ENCODE peak calls at places on chromosomes 6 and 20, in seven cellular contexts. X is stomach, N is breast epithelium, G is transverse colon, J is H1, Y is spleen, R is HCT116. S is an unnamed sample.

GRCh38 chr6:92777146-92777740 is 642.1 kb downstream of the EPHA7 start:
- DNase-seq in R (no peak), G (no peak), X (no peak), N (no peak), J (no peak), Y (no peak), S (no peak)

GRCh38 chr6:112231609-112232060 is 22.7 kb downstream of the LAMA4 start:
- DNase-seq in G (no peak), N (no peak), J (no peak), Y (no peak), R (no peak), X (no peak), S (no peak)

GRCh38 chr20:63740070-63740500 is 509 bp downstream of the SLC2A4RG start:
- DNase-seq in G (peak), X (no peak), J (peak), Y (peak), N (no peak), R (no peak), S (no peak)

GRCh38 chr6:117264487-117265424 is 602 bp upstream of the VGLL2 start:
- DNase-seq in X (no peak), G (no peak), Y (peak), J (peak), N (no peak), R (no peak), S (no peak)

GRCh38 chr6:33812669-33813068 is 8.9 kb upstream of the MLN start:
- DNase-seq in G (no peak), J (peak), N (no peak), R (no peak), Y (no peak), X (peak), S (peak)

GRCh38 chr6:151101811-151102694 is 137.7 kb upstream of the AKAP12 start:
- DNase-seq in G (no peak), N (no peak), J (no peak), R (no peak), X (no peak), Y (no peak), S (no peak)

GRCh38 chr20:10093087-10093591 is 58.4 kb downstream of the ANKEF1 start:
- DNase-seq in J (no peak), G (no peak), N (no peak), X (no peak), R (no peak), Y (no peak), S (no peak)

GRCh38 chr6:41780623-41781301 is at the start of gene PRICKLE4:
- DNase-seq in N (no peak), X (peak), J (peak), Y (peak), R (no peak), G (peak), S (no peak)

GRCh38 chr20:45953672-45954071 is 18.3 kb downstream of the ZNF335 start:
- DNase-seq in X (no peak), G (no peak), N (no peak), R (no peak), Y (peak), J (no peak), S (no peak)

GRCh38 chr6:138815797-138816528 is 20.1 kb downstream of the ECT2L start:
- DNase-seq in N (no peak), X (no peak), Y (no peak), J (no peak), R (peak), G (no peak), S (no peak)

GRCh38 chr6:119137194-119138072 is 59.0 kb upstream of the FAM184A start:
- DNase-seq in R (no peak), G (no peak), X (no peak), Y (no peak), J (no peak), N (no peak), S (no peak)

GRCh38 chr20:54345301-54345724 is 130.1 kb upstream of the DOK5 start:
- DNase-seq in G (no peak), X (no peak), R (peak), N (no peak), Y (no peak), J (no peak), S (no peak)

GRCh38 chr6:95946906-95947305 is 68.9 kb upstream of the FUT9 start:
- DNase-seq in G (no peak), Y (no peak), N (no peak), J (no peak), R (no peak), X (no peak), S (no peak)

GRCh38 chr6:93416575-93417420 is 2.6 kb downstream of the EPHA7 start:
- DNase-seq in X (no peak), J (peak), R (no peak), G (peak), Y (peak), N (peak), S (no peak)

GRCh38 chr6:11258260-11259237 is 26.1 kb upstream of the NEDD9 start:
- DNase-seq in G (peak), R (no peak), J (no peak), X (no peak), N (no peak), Y (no peak), S (no peak)

GRCh38 chr6:90144396-90144795 is 152.2 kb downstream of the BACH2 start:
- DNase-seq in R (no peak), J (no peak), Y (no peak), N (no peak), G (no peak), X (no peak), S (no peak)

DNA sequence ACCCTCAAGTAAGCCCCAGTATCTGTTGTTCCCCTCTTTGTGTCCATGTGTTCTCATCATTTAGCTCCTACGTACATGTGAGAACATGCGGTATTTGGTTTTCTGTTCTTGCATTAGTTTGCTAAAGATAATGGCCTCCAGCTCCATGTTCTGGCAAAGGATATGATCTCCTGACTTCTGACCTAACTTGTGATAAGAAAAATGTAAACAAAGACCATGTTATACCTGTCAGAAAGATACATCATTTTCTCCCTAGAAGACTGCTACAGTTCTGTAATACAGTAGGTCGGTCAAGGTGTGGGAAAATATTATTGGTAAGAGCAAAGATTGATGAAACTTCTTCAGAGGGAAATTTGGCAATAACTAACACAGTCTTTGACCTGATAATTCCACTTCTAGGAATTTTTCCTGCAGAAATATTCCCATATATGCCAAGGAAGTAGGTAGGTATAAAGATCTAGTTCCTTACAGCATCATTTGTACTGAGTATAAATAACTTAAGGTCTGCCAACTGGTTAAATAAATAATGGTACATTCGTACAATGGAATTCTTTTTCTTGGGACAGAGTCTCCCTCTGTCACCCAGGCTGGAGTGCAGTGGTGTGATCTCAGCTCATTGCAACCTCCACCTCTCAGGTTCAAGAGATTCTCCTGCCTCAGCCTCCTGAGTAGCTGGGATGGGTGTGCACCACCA is 19.1 kb upstream of the FKBP5 start:
- DNase-seq in R (no peak), X (peak), G (no peak), Y (no peak), J (no peak), N (no peak), S (no peak)
- TF ChIP-seq POLR2A in R (no peak), X (no peak), G (no peak), Y (no peak), J (no peak), N (no peak), S (no peak)

GRCh38 chr6:32529697-32530429 is at the start of gene HLA-DRB5:
- DNase-seq in Y (peak), J (no peak), G (peak), X (peak), R (peak), N (peak), S (peak)
- TF ChIP-seq POLR2AphosphoS5 in Y (peak), J (no peak), G (no peak), X (no peak), R (no peak), N (no peak), S (peak)

GRCh38 chr6:35919827-35920751 is 809 bp downstream of the SRPK1 start:
- DNase-seq in J (peak), X (peak), N (no peak), R (no peak), Y (peak), G (peak), S (peak)
- TF ChIP-seq POLR2A in J (no peak), X (no peak), N (no peak), R (no peak), Y (no peak), G (peak), S (no peak)

DNA sequence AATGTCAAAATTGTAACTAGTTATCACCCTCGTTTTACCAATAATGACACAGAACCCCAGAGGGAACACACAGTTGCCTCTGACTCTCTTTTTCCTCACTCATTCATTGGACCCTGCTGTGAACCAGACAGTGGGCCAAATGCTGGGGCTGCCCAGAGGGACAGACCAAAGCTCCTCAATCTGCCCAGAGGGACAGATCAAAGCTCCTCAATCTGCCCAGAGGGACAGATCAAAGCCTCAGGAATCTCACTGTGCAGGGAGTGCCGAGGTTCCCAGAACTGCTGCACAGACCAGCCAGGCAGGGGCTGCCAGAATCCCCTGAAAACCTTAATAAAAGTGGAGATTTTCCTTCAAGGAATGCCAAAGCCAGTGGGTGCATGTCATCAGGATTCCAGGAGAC is 179.1 kb downstream of the SOD2 start:
- DNase-seq in X (no peak), G (no peak), N (no peak), J (no peak), Y (no peak), R (no peak), S (no peak)
- TF ChIP-seq POLR2AphosphoS5 in X (no peak), G (no peak), N (no peak), J (no peak), Y (no peak), R (no peak), S (no peak)

GRCh38 chr20:49046087-49046900 is at the start of gene CSE1L:
- DNase-seq in J (peak), G (peak), R (peak), Y (peak), N (peak), X (peak), S (peak)
- TF ChIP-seq POLR2A in J (peak), G (peak), R (peak), Y (peak), N (peak), X (no peak), S (peak)